ENCODE peak calls at places on chromosomes 12 and 14, in five cellular contexts. One of them, this sample, is unnamed.

GRCh38 chr12:57694459-57695019 is 607 bp downstream of the OS9 start:
- DNase-seq in GM12865: peak; percentile 10
- DNase-seq in fibroblast of mammary gland: peak; percentile 2
- DNase-seq in cardiac muscle cell: peak; percentile 4
- DNase-seq in PC-3: peak; percentile 16
- DNase-seq in this sample: no peak

GRCh38 chr12:15494329-15495046 is 172.2 kb downstream of the PTPRO start:
- DNase-seq in GM12865: peak; percentile 32
- DNase-seq in fibroblast of mammary gland: no peak
- DNase-seq in cardiac muscle cell: no peak
- DNase-seq in PC-3: no peak
- DNase-seq in this sample: no peak

GRCh38 chr14:74240794-74241610 is 1.8 kb downstream of the VSX2 start:
- DNase-seq in GM12865: no peak
- DNase-seq in fibroblast of mammary gland: no peak
- DNase-seq in cardiac muscle cell: no peak
- DNase-seq in PC-3: no peak
- DNase-seq in this sample: no peak

GRCh38 chr12:59041241-59042121 is 121.2 kb upstream of the LRIG3 start:
- DNase-seq in GM12865: no peak
- DNase-seq in fibroblast of mammary gland: peak; percentile 96
- DNase-seq in cardiac muscle cell: peak; percentile 87
- DNase-seq in PC-3: peak; percentile 94
- DNase-seq in this sample: peak; percentile 80

GRCh38 chr12:42574879-42575278 is 14.7 kb downstream of the PRICKLE1 start:
- DNase-seq in GM12865: no peak
- DNase-seq in fibroblast of mammary gland: peak; percentile 42
- DNase-seq in cardiac muscle cell: no peak
- DNase-seq in PC-3: no peak
- DNase-seq in this sample: no peak

GRCh38 chr14:69612014-69612758 is 790 bp downstream of the SUSD6 start:
- DNase-seq in GM12865: peak; percentile 61
- DNase-seq in fibroblast of mammary gland: peak; percentile 11
- DNase-seq in cardiac muscle cell: peak; percentile 28
- DNase-seq in PC-3: peak; percentile 37
- DNase-seq in this sample: no peak

GRCh38 chr12:69501154-69501895 is 31.1 kb downstream of the FRS2 start:
- DNase-seq in GM12865: no peak
- DNase-seq in fibroblast of mammary gland: peak; percentile 60
- DNase-seq in cardiac muscle cell: no peak
- DNase-seq in PC-3: peak; percentile 37
- DNase-seq in this sample: no peak

GRCh38 chr12:11834104-11834812 is 184.8 kb downstream of the ETV6 start:
- DNase-seq in GM12865: peak; percentile 42
- DNase-seq in fibroblast of mammary gland: peak; percentile 64
- DNase-seq in cardiac muscle cell: peak; percentile 32
- DNase-seq in PC-3: peak; percentile 49
- DNase-seq in this sample: peak; percentile 72

GRCh38 chr12:56644654-56645053 is 1.1 kb downstream of the ATP5F1B start:
- DNase-seq in GM12865: no peak
- DNase-seq in fibroblast of mammary gland: peak; percentile 42
- DNase-seq in cardiac muscle cell: peak; percentile 11
- DNase-seq in PC-3: no peak
- DNase-seq in this sample: no peak

GRCh38 chr12:130714091-130714590 is 2.0 kb downstream of the RIMBP2 start:
- DNase-seq in GM12865: no peak
- DNase-seq in fibroblast of mammary gland: no peak
- DNase-seq in cardiac muscle cell: no peak
- DNase-seq in PC-3: no peak
- DNase-seq in this sample: no peak

GRCh38 chr14:100383727-100384158 is 60.6 kb downstream of the SLC25A47 start:
- DNase-seq in GM12865: peak; percentile 65
- DNase-seq in fibroblast of mammary gland: peak; percentile 55
- DNase-seq in cardiac muscle cell: peak; percentile 66
- DNase-seq in PC-3: peak; percentile 76
- DNase-seq in this sample: no peak

GRCh38 chr12:127479256-127479655 is 787.7 kb upstream of the TMEM132C start:
- DNase-seq in GM12865: no peak
- DNase-seq in fibroblast of mammary gland: peak; percentile 5
- DNase-seq in cardiac muscle cell: no peak
- DNase-seq in PC-3: no peak
- DNase-seq in this sample: no peak

GRCh38 chr14:88422919-88423318 is 37.5 kb downstream of the SPATA7 start:
- DNase-seq in GM12865: no peak
- DNase-seq in fibroblast of mammary gland: peak; percentile 92
- DNase-seq in cardiac muscle cell: peak; percentile 19
- DNase-seq in PC-3: peak; percentile 79
- DNase-seq in this sample: peak; percentile 31

GRCh38 chr12:116157845-116158267 is 119.6 kb downstream of the MED13L start:
- DNase-seq in GM12865: no peak
- DNase-seq in fibroblast of mammary gland: no peak
- DNase-seq in cardiac muscle cell: peak; percentile 19
- DNase-seq in PC-3: no peak
- DNase-seq in this sample: no peak

GRCh38 chr12:62008703-62009102 is 251.5 kb upstream of the USP15 start:
- DNase-seq in GM12865: no peak
- DNase-seq in fibroblast of mammary gland: no peak
- DNase-seq in cardiac muscle cell: no peak
- DNase-seq in PC-3: no peak
- DNase-seq in this sample: no peak

GRCh38 chr14:90839024-90839888 is 23.0 kb upstream of the TTC7B start:
- DNase-seq in GM12865: no peak
- DNase-seq in fibroblast of mammary gland: peak; percentile 79
- DNase-seq in cardiac muscle cell: peak; percentile 68
- DNase-seq in PC-3: no peak
- DNase-seq in this sample: no peak

GRCh38 chr14:90842726-90843125 is 26.5 kb upstream of the TTC7B start:
- DNase-seq in GM12865: no peak
- DNase-seq in fibroblast of mammary gland: no peak
- DNase-seq in cardiac muscle cell: peak; percentile 18
- DNase-seq in PC-3: no peak
- DNase-seq in this sample: no peak

GRCh38 chr14:90837355-90837754 is 21.1 kb upstream of the TTC7B start:
- DNase-seq in GM12865: no peak
- DNase-seq in fibroblast of mammary gland: no peak
- DNase-seq in cardiac muscle cell: no peak
- DNase-seq in PC-3: no peak
- DNase-seq in this sample: no peak

GRCh38 chr14:90836692-90837063 is 20.4 kb upstream of the TTC7B start:
- DNase-seq in GM12865: no peak
- DNase-seq in fibroblast of mammary gland: no peak
- DNase-seq in cardiac muscle cell: no peak
- DNase-seq in PC-3: no peak
- DNase-seq in this sample: no peak

GRCh38 chr14:90839889-90840266 is 23.6 kb upstream of the TTC7B start:
- DNase-seq in GM12865: no peak
- DNase-seq in fibroblast of mammary gland: no peak
- DNase-seq in cardiac muscle cell: no peak
- DNase-seq in PC-3: no peak
- DNase-seq in this sample: no peak
- TF ChIP-seq CTCF in GM12865: no peak
- TF ChIP-seq CTCF in fibroblast of mammary gland: no peak
- TF ChIP-seq CTCF in cardiac muscle cell: no peak
- TF ChIP-seq CTCF in PC-3: no peak
- TF ChIP-seq CTCF in this sample: no peak

GRCh38 chr14:23543403-23543802 is 8.2 kb downstream of the ZFHX2 start:
- DNase-seq in GM12865: no peak
- DNase-seq in fibroblast of mammary gland: no peak
- DNase-seq in cardiac muscle cell: no peak
- DNase-seq in PC-3: no peak
- DNase-seq in this sample: no peak
- H3K4me3 ChIP-seq in GM12865: no peak overlapping the region
- H3K4me3 ChIP-seq in fibroblast of mammary gland: no peak overlapping the region
- H3K4me3 ChIP-seq in cardiac muscle cell: no peak overlapping the region
- H3K4me3 ChIP-seq in PC-3: no peak overlapping the region
- H3K4me3 ChIP-seq in this sample: no peak overlapping the region

DNA sequence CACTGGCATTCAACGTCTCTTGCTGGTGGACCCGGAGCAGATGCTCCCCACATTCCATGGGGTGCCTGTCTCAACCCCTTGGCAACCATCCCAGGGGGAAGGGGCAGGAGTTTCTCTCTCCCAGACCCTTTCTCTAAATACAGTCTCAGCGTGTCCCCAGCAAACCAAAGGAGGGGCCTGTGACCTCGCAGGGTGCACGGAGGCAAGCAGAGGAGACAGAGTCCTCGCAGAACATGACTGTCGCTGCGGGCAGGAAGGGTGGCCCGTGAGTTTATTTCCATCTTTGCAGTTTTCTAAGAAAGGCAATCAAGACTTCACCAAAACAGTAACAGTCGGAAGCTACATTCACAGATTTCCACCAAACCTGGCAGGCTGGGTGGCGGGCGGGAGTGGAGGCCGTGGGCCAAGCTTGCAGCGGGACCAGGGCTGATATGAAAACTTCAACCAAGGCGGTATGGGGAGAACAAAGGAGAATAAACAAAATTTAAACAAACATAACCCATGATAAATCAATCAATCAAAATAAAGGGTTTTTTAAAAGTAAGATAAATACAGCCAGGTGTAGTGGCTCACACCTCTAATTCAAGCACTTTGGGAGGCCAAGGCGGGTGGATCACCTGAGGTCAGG is 18.6 kb downstream of the BRF1 start:
- DNase-seq in GM12865: no peak
- DNase-seq in fibroblast of mammary gland: no peak
- DNase-seq in cardiac muscle cell: no peak
- DNase-seq in PC-3: no peak
- DNase-seq in this sample: no peak
- TF ChIP-seq CTCF in GM12865: no peak
- TF ChIP-seq CTCF in fibroblast of mammary gland: no peak
- TF ChIP-seq CTCF in cardiac muscle cell: no peak
- TF ChIP-seq CTCF in PC-3: peak; percentile 12
- TF ChIP-seq CTCF in this sample: no peak

GRCh38 chr12:52310622-52311281 is 10.4 kb downstream of the KRT83 start:
- DNase-seq in GM12865: no peak
- DNase-seq in fibroblast of mammary gland: no peak
- DNase-seq in cardiac muscle cell: peak; percentile 16
- DNase-seq in PC-3: no peak
- DNase-seq in this sample: no peak

GRCh38 chr12:52307836-52308806 is 13.1 kb downstream of the KRT83 start:
- DNase-seq in GM12865: no peak
- DNase-seq in fibroblast of mammary gland: no peak
- DNase-seq in cardiac muscle cell: peak; percentile 41
- DNase-seq in PC-3: peak; percentile 59
- DNase-seq in this sample: no peak

GRCh38 chr12:52311282-52311643 is 9.9 kb downstream of the KRT83 start:
- DNase-seq in GM12865: no peak
- DNase-seq in fibroblast of mammary gland: no peak
- DNase-seq in cardiac muscle cell: peak; percentile 60
- DNase-seq in PC-3: no peak
- DNase-seq in this sample: no peak

GRCh38 chr12:52305921-52306705 is 14.8 kb upstream of the KRT81 start:
- DNase-seq in GM12865: no peak
- DNase-seq in fibroblast of mammary gland: no peak
- DNase-seq in cardiac muscle cell: no peak
- DNase-seq in PC-3: no peak
- DNase-seq in this sample: no peak

DNA sequence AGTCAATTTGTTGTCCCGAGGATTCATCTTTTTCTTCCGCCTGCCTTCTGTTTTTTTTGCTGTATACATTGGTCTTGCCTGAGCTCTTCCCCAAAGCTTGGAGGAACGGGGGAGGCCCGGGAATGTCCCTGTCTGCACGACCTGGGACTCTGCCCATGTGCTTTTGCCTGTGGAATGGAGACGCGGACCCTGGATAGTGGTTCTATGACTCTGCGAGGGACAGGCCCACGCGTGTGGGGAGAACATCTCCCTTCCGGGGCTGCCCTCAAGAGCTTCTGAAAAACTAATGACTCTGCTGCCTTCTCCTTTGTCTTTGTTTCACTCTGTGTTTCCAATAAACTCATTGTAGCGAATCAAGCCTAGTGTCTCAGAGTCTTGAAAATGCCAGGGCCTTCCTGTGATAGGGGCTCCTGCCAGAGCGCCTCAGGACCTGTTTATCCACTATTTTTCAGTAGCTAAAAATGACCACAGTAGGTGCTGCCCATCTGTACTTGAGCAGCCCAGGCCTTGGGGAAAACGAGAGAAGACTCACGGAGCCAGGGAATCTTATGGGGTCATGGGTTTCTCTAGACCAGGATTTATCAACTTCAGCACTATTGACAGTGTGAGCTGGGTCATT is 12.3 kb downstream of the KRT83 start:
- DNase-seq in GM12865: no peak
- DNase-seq in fibroblast of mammary gland: no peak
- DNase-seq in cardiac muscle cell: no peak
- DNase-seq in PC-3: no peak
- DNase-seq in this sample: no peak
- H3K4me3 ChIP-seq in GM12865: no peak overlapping the region
- H3K4me3 ChIP-seq in fibroblast of mammary gland: no peak overlapping the region
- H3K4me3 ChIP-seq in cardiac muscle cell: peak overlapping the region; percentile 22
- H3K4me3 ChIP-seq in PC-3: peak overlapping the region; percentile 71
- H3K4me3 ChIP-seq in this sample: peak overlapping the region; percentile 54

GRCh38 chr12:120455302-120455701 is 9.1 kb downstream of the GATC start:
- DNase-seq in GM12865: no peak
- DNase-seq in fibroblast of mammary gland: no peak
- DNase-seq in cardiac muscle cell: no peak
- DNase-seq in PC-3: no peak
- DNase-seq in this sample: no peak

GRCh38 chr12:120453060-120453761 is 7.0 kb downstream of the GATC start:
- DNase-seq in GM12865: no peak
- DNase-seq in fibroblast of mammary gland: no peak
- DNase-seq in cardiac muscle cell: no peak
- DNase-seq in PC-3: no peak
- DNase-seq in this sample: no peak

GRCh38 chr12:120447992-120448391 is 1.7 kb downstream of the GATC start:
- DNase-seq in GM12865: no peak
- DNase-seq in fibroblast of mammary gland: no peak
- DNase-seq in cardiac muscle cell: no peak
- DNase-seq in PC-3: no peak
- DNase-seq in this sample: no peak

GRCh38 chr12:120457133-120457532 is 10.9 kb downstream of the GATC start:
- DNase-seq in GM12865: peak; percentile 45
- DNase-seq in fibroblast of mammary gland: no peak
- DNase-seq in cardiac muscle cell: no peak
- DNase-seq in PC-3: peak; percentile 23
- DNase-seq in this sample: no peak

DNA sequence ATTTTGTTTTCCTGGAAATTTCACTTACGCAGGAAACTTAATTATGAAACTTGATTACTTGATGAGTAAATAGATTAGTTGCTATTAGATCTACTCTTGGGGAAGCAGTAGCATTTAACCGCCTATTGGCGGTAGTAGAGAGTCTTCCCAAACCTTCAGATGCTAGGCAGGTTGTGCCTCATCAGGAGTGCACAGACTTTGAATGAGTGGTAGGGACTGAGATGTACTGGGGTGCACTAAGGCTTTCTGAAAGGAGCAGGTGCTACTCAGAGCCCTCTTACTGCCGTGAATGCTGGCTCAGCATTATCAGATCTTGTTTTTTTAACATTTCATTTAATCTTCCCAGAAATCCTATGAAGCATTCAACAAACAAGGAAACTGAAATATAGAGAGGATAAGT is 7.7 kb downstream of the GATC start:
- DNase-seq in GM12865: peak; percentile 52
- DNase-seq in fibroblast of mammary gland: peak; percentile 44
- DNase-seq in cardiac muscle cell: peak; percentile 34
- DNase-seq in PC-3: peak; percentile 65
- DNase-seq in this sample: no peak
- TF ChIP-seq CTCF in GM12865: peak; percentile 65
- TF ChIP-seq CTCF in fibroblast of mammary gland: peak; percentile 84
- TF ChIP-seq CTCF in cardiac muscle cell: peak; percentile 68
- TF ChIP-seq CTCF in PC-3: peak; percentile 90
- TF ChIP-seq CTCF in this sample: peak; percentile 70